ENCODE peak calls at places on chromosomes 2 and 18, in eight cellular contexts. K is mammary epithelial cell, N is body of pancreas, Q is lower lobe of right lung, X is left ventricle myocardium inferior, C is GM23338, J is cardiac muscle cell, B is hepatocyte. U is an unnamed sample.

GRCh38 chr2:43273477-43273876 is 47.1 kb upstream of the ZFP36L2 start:
- DNase-seq in B (no peak), X (no peak), C (no peak), J (peak), K (no peak), Q (no peak), N (no peak), U (no peak)

GRCh38 chr2:26716340-26716739 is 23.8 kb downstream of the KCNK3 start:
- DNase-seq in X (no peak), B (no peak), N (no peak), Q (no peak), K (no peak), C (no peak), J (no peak), U (no peak)

GRCh38 chr2:21658907-21659306 is 535.1 kb downstream of the TDRD15 start:
- DNase-seq in J (no peak), B (no peak), N (no peak), Q (no peak), X (no peak), C (no peak), K (no peak), U (no peak)

GRCh38 chr2:214127178-214127970 is 283.5 kb upstream of the VWC2L start:
- DNase-seq in B (no peak), J (no peak), X (no peak), C (peak), N (no peak), K (peak), Q (no peak), U (no peak)

GRCh38 chr2:63283273-63283672 is 232.6 kb downstream of the OTX1 start:
- DNase-seq in N (no peak), C (no peak), Q (no peak), K (no peak), J (no peak), B (no peak), X (no peak), U (no peak)

GRCh38 chr2:169159686-169160085 is 90.3 kb downstream of the DHRS9 start:
- DNase-seq in J (no peak), B (no peak), K (no peak), X (no peak), Q (no peak), N (no peak), C (no peak), U (peak)

GRCh38 chr2:183773775-183774174 is 649.5 kb downstream of the NUP35 start:
- DNase-seq in N (no peak), J (no peak), Q (no peak), C (no peak), K (no peak), X (no peak), B (no peak), U (no peak)

GRCh38 chr18:35513181-35513932 is 15.6 kb upstream of the INO80C start:
- DNase-seq in C (peak), X (peak), J (peak), Q (no peak), B (peak), N (peak), K (peak), U (no peak)

GRCh38 chr18:40011201-40011600 is 1943.8 kb upstream of the PIK3C3 start:
- DNase-seq in X (no peak), Q (no peak), J (no peak), K (no peak), B (no peak), N (no peak), C (no peak), U (no peak)

GRCh38 chr2:215002500-215002899 is 135.9 kb downstream of the ABCA12 start:
- DNase-seq in C (peak), J (peak), Q (no peak), K (no peak), X (no peak), B (peak), N (peak), U (peak)

GRCh38 chr18:76213996-76214395 is 281.0 kb downstream of the ZNF516 start:
- DNase-seq in X (no peak), Q (no peak), N (no peak), J (no peak), K (no peak), B (no peak), C (no peak), U (no peak)

GRCh38 chr2:174477772-174478171 is 9.1 kb downstream of the GPR155 start:
- DNase-seq in Q (no peak), N (no peak), B (no peak), J (no peak), X (no peak), C (no peak), K (no peak), U (no peak)

GRCh38 chr2:56449449-56449860 is 265.7 kb downstream of the CCDC85A start:
- DNase-seq in J (no peak), K (no peak), B (peak), Q (no peak), X (no peak), N (no peak), C (peak), U (no peak)

GRCh38 chr2:8626572-8626971 is 55.3 kb upstream of the ID2 start:
- DNase-seq in N (no peak), B (no peak), X (no peak), C (no peak), Q (peak), K (no peak), J (no peak), U (no peak)

GRCh38 chr2:158486970-158487325 is 30.2 kb downstream of the PKP4 start:
- DNase-seq in J (no peak), N (no peak), X (no peak), C (no peak), K (peak), Q (no peak), B (no peak), U (no peak)

GRCh38 chr2:172374318-172375240 is 52.8 kb upstream of the ITGA6 start:
- DNase-seq in K (no peak), X (no peak), C (no peak), N (no peak), J (no peak), B (no peak), Q (no peak), U (no peak)

GRCh38 chr18:24741961-24742738 is 281.7 kb downstream of the HRH4 start:
- DNase-seq in N (no peak), B (no peak), Q (no peak), C (no peak), J (no peak), K (peak), X (no peak), U (no peak)

GRCh38 chr2:47007221-47007825 is 91.7 kb upstream of the MCFD2 start:
- DNase-seq in C (no peak), N (no peak), J (no peak), K (no peak), B (no peak), Q (no peak), X (no peak), U (no peak)

GRCh38 chr18:58599106-58599505 is 29.8 kb downstream of the ALPK2 start:
- DNase-seq in C (no peak), J (no peak), B (no peak), Q (no peak), X (no peak), K (no peak), N (no peak), U (no peak)

GRCh38 chr2:127621981-127622431 is 23.9 kb upstream of the GPR17 start:
- DNase-seq in Q (peak), K (no peak), C (no peak), J (no peak), X (no peak), B (no peak), N (peak), U (no peak)

GRCh38 chr18:75544051-75544481 is 116.6 kb upstream of the SMIM21 start:
- DNase-seq in C (no peak), X (no peak), K (no peak), N (no peak), B (no peak), J (no peak), Q (no peak), U (no peak)

GRCh38 chr2:238097201-238097987 is 2.7 kb upstream of the ESPNL start:
- DNase-seq in X (no peak), N (peak), B (no peak), J (no peak), Q (no peak), C (no peak), K (no peak), U (no peak)

GRCh38 chr2:206693399-206694137 is 24.6 kb downstream of the DYTN start:
- DNase-seq in X (no peak), J (peak), K (peak), C (peak), N (peak), B (peak), Q (no peak), U (peak)

GRCh38 chr2:173676647-173677046 is 288.5 kb downstream of the SP3 start:
- DNase-seq in K (peak), Q (no peak), X (no peak), N (no peak), J (no peak), C (no peak), B (no peak), U (no peak)

GRCh38 chr2:178208817-178209216 is 14.5 kb downstream of the OSBPL6 start:
- DNase-seq in Q (no peak), X (no peak), B (no peak), J (peak), C (peak), N (no peak), K (no peak), U (no peak)

GRCh38 chr2:241945803-241946202 is 76.3 kb downstream of the RTP5 start:
- DNase-seq in X (no peak), B (no peak), Q (no peak), K (no peak), N (peak), C (no peak), J (no peak), U (no peak)

GRCh38 chr18:45275367-45276113 is 339.7 kb upstream of the SLC14A2 start:
- DNase-seq in N (no peak), C (peak), K (peak), Q (no peak), X (no peak), B (peak), J (peak), U (no peak)

GRCh38 chr2:144432014-144432413 is 87.9 kb downstream of the ZEB2 start:
- DNase-seq in N (no peak), K (no peak), C (no peak), B (no peak), Q (no peak), J (no peak), X (no peak), U (no peak)

GRCh38 chr2:215521031-215521430 is 85.2 kb upstream of the FN1 start:
- DNase-seq in Q (no peak), C (no peak), N (no peak), B (no peak), K (no peak), J (no peak), X (no peak), U (no peak)

GRCh38 chr18:26386002-26386401 is 159.8 kb downstream of the TAF4B start:
- DNase-seq in N (no peak), B (peak), X (no peak), Q (no peak), K (peak), J (peak), C (no peak), U (peak)

GRCh38 chr2:28583899-28584553 is 88.2 kb downstream of the PLB1 start:
- DNase-seq in C (no peak), X (peak), N (peak), J (no peak), Q (no peak), K (peak), B (peak), U (peak)

GRCh38 chr2:201936817-201937216 is 96.8 kb upstream of the FZD7 start:
- DNase-seq in C (no peak), N (no peak), K (no peak), B (peak), J (no peak), Q (no peak), X (no peak), U (no peak)

GRCh38 chr2:201938816-201939180 is 94.9 kb upstream of the FZD7 start:
- DNase-seq in B (no peak), Q (no peak), C (no peak), J (no peak), N (no peak), X (no peak), K (no peak), U (no peak)

GRCh38 chr2:201938151-201938815 is 95.4 kb upstream of the FZD7 start:
- DNase-seq in N (no peak), J (no peak), C (no peak), K (peak), B (peak), Q (no peak), X (no peak), U (no peak)

GRCh38 chr2:201939366-201939985 is 94.2 kb upstream of the FZD7 start:
- DNase-seq in X (no peak), B (no peak), Q (no peak), K (no peak), C (no peak), J (no peak), N (no peak), U (peak)

GRCh38 chr2:201937343-201937742 is 96.3 kb upstream of the FZD7 start:
- DNase-seq in K (no peak), X (no peak), N (no peak), B (no peak), Q (no peak), J (no peak), C (no peak), U (no peak)
- H3K4me3 ChIP-seq in K (no peak), X (no peak), N (no peak), B (no peak), Q (no peak), J (no peak), C (no peak), U (no peak)

DNA sequence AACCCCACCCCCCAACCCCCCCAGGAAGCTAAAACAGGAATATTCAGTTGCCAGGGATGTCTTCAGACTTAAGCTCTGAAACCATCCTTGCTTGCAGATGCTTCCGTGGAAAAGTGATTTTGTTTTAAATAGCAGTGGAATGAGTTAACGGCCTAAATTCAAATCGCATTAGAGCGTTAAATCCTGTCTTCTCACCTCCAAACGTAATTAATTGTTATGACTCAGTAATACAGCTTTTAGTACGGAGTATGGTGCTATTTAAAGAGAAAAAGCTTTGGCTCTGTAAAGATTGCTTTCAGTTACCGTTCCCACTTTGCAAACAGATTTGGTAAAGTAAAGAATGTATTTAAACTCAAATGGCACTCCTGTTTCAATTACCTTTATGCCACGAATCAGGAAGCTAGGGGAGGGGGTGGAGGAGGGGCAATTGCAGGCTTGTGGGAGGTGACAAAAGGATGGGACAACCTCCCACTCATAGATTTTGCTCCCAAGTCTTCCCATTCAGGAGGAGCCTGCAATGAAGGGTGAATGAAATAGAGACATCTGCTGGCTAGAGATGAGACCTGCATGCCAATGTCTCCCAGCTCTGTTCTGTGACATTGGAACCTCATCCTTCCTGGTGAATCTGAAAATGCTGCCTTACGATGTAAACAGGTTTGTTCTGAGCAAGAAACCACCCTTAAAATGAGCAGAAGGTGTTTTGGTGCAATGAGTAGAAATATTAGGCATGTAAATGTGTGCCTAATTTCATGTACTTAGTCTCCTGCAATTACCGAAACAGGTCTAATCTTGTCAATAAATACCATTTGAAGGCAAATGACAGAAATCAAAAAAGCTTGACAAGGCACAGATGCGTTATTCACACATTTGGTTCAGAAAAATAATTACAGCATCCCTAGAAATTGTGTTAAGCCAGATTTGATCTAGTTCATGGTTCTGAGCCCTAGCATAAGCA is 2.6 kb upstream of the PID1 start:
- DNase-seq in Q (peak), J (peak), X (peak), B (peak), C (peak), K (peak), N (peak), U (peak)
- TF ChIP-seq CTCF in Q (peak), J (peak), X (peak), B (peak), C (peak), K (peak), N (peak), U (peak)

GRCh38 chr2:141020346-141020745 is 1110.5 kb downstream of the LRP1B start:
- DNase-seq in N (no peak), X (no peak), J (no peak), C (no peak), K (peak), Q (no peak), B (no peak), U (no peak)
- H3K4me3 ChIP-seq in N (no peak), X (no peak), J (no peak), C (no peak), K (peak), Q (no peak), B (no peak), U (no peak)

DNA sequence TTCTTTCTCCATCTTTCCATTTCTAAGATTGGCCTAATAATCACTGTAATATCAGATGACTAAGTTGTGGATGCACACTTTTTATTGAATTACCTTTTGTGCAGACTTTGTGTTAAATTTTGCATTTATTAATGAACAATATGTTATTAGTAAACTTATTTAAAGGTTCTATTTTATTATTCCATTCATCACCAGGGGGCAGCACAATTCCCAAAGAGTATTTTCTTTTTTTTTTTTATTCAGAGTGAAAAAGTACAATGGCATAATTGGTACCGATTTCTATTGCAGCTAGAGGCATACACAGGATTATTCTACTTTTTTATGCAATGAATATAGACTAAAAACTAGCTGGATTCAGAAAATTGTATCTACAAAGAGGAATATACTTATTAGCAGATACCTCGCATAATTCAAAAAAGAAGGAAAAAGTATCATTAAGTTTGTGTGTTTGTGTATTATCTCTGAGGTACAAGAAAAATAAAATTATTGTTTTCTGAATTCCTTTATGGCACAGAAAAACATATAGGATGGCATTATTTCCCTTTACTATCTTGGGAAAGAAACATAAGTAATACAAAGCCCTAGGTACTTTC is 390.6 kb downstream of the ERBB4 start:
- DNase-seq in X (no peak), J (peak), N (no peak), B (peak), Q (no peak), C (peak), K (no peak), U (no peak)
- TF ChIP-seq CTCF in X (peak), J (peak), N (peak), B (peak), Q (peak), C (no peak), K (peak), U (peak)

GRCh38 chr2:166610180-166610919 is 116.3 kb upstream of the SCN7A start:
- DNase-seq in C (peak), K (no peak), B (no peak), Q (no peak), J (no peak), X (no peak), N (no peak), U (no peak)
- H3K4me3 ChIP-seq in C (peak), K (no peak), B (no peak), Q (no peak), J (no peak), X (peak), N (no peak), U (peak)

GRCh38 chr2:240139666-240140393 is 628 bp downstream of the OTOS start:
- DNase-seq in B (no peak), K (no peak), N (peak), J (peak), Q (peak), C (peak), X (no peak), U (no peak)

GRCh38 chr2:240139011-240139441 is 1.4 kb downstream of the OTOS start:
- DNase-seq in B (no peak), C (no peak), N (peak), X (no peak), K (no peak), Q (peak), J (no peak), U (no peak)

GRCh38 chr2:240141736-240142135 is 1.3 kb upstream of the OTOS start:
- DNase-seq in J (no peak), Q (peak), K (no peak), N (no peak), B (no peak), X (no peak), C (no peak), U (no peak)

GRCh38 chr2:240140920-240141319 is 462 bp upstream of the OTOS start:
- DNase-seq in K (no peak), Q (peak), B (no peak), X (no peak), N (no peak), C (no peak), J (no peak), U (no peak)

DNA sequence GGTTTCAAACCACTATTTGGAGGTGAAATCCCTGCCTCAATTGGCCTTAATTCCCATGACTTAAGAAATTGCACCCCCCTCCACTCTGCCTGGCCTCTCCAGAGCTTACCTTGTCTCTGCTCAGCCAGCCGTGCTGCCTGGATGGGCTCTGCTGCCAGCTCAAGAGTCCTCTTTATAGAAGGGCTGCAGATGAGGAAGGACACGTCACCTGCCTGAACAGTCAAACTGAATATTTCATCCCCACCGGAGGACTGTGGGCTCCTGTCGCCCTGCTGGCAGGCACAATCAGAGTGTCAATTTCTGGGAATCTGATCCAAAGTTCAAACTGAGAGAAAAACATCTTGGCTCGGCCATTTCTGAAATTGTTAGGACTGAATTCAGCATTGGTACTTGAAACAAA is at the start of gene OTOS:
- DNase-seq in K (no peak), B (no peak), X (no peak), J (no peak), N (peak), Q (peak), C (no peak), U (no peak)
- TF ChIP-seq CTCF in K (no peak), B (no peak), X (no peak), J (no peak), N (no peak), Q (no peak), C (no peak), U (no peak)

GRCh38 chr2:78992451-78992806 is 33.1 kb upstream of the REG3G start:
- DNase-seq in N (peak), X (no peak), J (peak), B (peak), Q (no peak), K (no peak), C (peak), U (no peak)
- H3K4me3 ChIP-seq in N (peak), X (no peak), J (peak), B (peak), Q (no peak), K (no peak), C (peak), U (peak)